ENCODE peak calls at places on chromosomes 3 and 15, in eight cellular contexts. D is nephron progenitor cell, C is foreskin fibroblast, B is AG04450, S is germinal center, N is Kasumi-1, J is WTC11, L is GM04504. R is an unnamed sample.

GRCh38 chr3:31959951-31960792 is 20.9 kb downstream of the OSBPL10 start:
- DNase-seq in D (no peak), C (no peak), B (no peak), S (no peak), N (no peak), J (peak), L (no peak), R (peak)

GRCh38 chr15:37616215-37616614 is 318.2 kb upstream of the TMCO5A start:
- DNase-seq in D (no peak), C (peak), B (no peak), S (no peak), N (no peak), J (no peak), L (no peak), R (no peak)

GRCh38 chr15:74773731-74774252 is 8.1 kb upstream of the CSK start:
- DNase-seq in D (no peak), C (no peak), B (no peak), S (no peak), N (no peak), J (no peak), L (no peak), R (no peak)

GRCh38 chr3:136713961-136714514 is 38.1 kb downstream of the STAG1 start:
- DNase-seq in D (no peak), C (no peak), B (no peak), S (no peak), N (peak), J (no peak), L (no peak), R (no peak)

GRCh38 chr3:58173670-58174472 is 36.9 kb downstream of the DNASE1L3 start:
- DNase-seq in D (peak), C (no peak), B (no peak), S (no peak), N (peak), J (peak), L (no peak), R (no peak)

GRCh38 chr3:72191211-72191960 is 406.4 kb upstream of the PROK2 start:
- DNase-seq in D (no peak), C (peak), B (no peak), S (no peak), N (no peak), J (no peak), L (no peak), R (peak)

GRCh38 chr3:10783360-10784346 is 32.4 kb upstream of the SLC6A11 start:
- DNase-seq in D (peak), C (peak), B (no peak), S (peak), N (peak), J (peak), L (no peak), R (peak)

GRCh38 chr3:164748626-164749025 is 329.7 kb downstream of the SI start:
- DNase-seq in D (no peak), C (no peak), B (no peak), S (no peak), N (no peak), J (no peak), L (no peak), R (no peak)

GRCh38 chr15:73856458-73857192 is 16.7 kb upstream of the TBC1D21 start:
- DNase-seq in D (no peak), C (no peak), B (no peak), S (no peak), N (no peak), J (no peak), L (no peak), R (no peak)

GRCh38 chr3:141710121-141710520 is 28.0 kb upstream of the RNF7 start:
- DNase-seq in D (no peak), C (no peak), B (no peak), S (no peak), N (no peak), J (no peak), L (no peak), R (no peak)

GRCh38 chr3:148319161-148319915 is 378.4 kb upstream of the AGTR1 start:
- DNase-seq in D (no peak), C (peak), B (peak), S (no peak), N (peak), J (no peak), L (peak), R (peak)

GRCh38 chr15:90918835-90919234 is 13.5 kb downstream of the HDDC3 start:
- DNase-seq in D (no peak), C (no peak), B (no peak), S (no peak), N (no peak), J (no peak), L (no peak), R (no peak)

GRCh38 chr15:99442268-99442897 is 123.4 kb upstream of the MEF2A start:
- DNase-seq in D (no peak), C (peak), B (peak), S (no peak), N (no peak), J (no peak), L (peak), R (peak)

GRCh38 chr3:100717637-100718487 is 8.6 kb downstream of the TFG start:
- DNase-seq in D (no peak), C (no peak), B (no peak), S (no peak), N (no peak), J (no peak), L (no peak), R (no peak)

GRCh38 chr15:81155375-81156218 is 21.5 kb downstream of the CFAP161 start:
- DNase-seq in D (peak), C (peak), B (peak), S (peak), N (peak), J (no peak), L (peak), R (peak)

GRCh38 chr3:149860881-149861280 is 47.9 kb downstream of the RNF13 start:
- DNase-seq in D (no peak), C (no peak), B (no peak), S (no peak), N (no peak), J (no peak), L (no peak), R (no peak)

GRCh38 chr15:51634591-51635198 is 12.1 kb upstream of the DMXL2 start:
- DNase-seq in D (no peak), C (peak), B (no peak), S (no peak), N (no peak), J (no peak), L (no peak), R (no peak)

GRCh38 chr15:89408512-89409183 is 74.0 kb upstream of the POLG start:
- DNase-seq in D (no peak), C (no peak), B (no peak), S (no peak), N (no peak), J (no peak), L (no peak), R (no peak)

R was measured in fibroblast of lung.